ENCODE peak calls at places on chromosomes 7 and 10, in ten cellular contexts. M, K, U, J, I, W, B, V, G and Z are unnamed samples.

GRCh38 chr7:38660427-38661099 is 29.4 kb upstream of the AMPH start:
- DNase-seq in K (no peak), V (peak), B (peak), U (peak), M (peak), W (no peak), J (no peak), G (peak), I (no peak), Z (no peak)

GRCh38 chr10:71337219-71337625 is 18.2 kb downstream of the SLC29A3 start:
- DNase-seq in M (no peak), V (no peak), W (no peak), U (no peak), J (no peak), K (no peak), G (peak), B (no peak), I (no peak), Z (no peak)

GRCh38 chr10:24726626-24727025 is 2.9 kb upstream of the ARHGAP21 start:
- DNase-seq in J (no peak), M (no peak), B (no peak), W (no peak), G (no peak), U (no peak), V (no peak), I (no peak), K (no peak), Z (no peak)

GRCh38 chr7:158259141-158259540 is 328.5 kb downstream of the PTPRN2 start:
- DNase-seq in U (no peak), G (no peak), K (no peak), B (no peak), W (no peak), J (no peak), V (peak), M (no peak), I (no peak), Z (no peak)

GRCh38 chr7:108460964-108461363 is 4.7 kb upstream of the NRCAM start:
- DNase-seq in U (no peak), G (no peak), M (no peak), J (no peak), K (no peak), V (no peak), W (no peak), B (no peak), I (no peak), Z (no peak)

GRCh38 chr7:43785425-43785824 is 26.9 kb downstream of the BLVRA start:
- DNase-seq in V (no peak), J (no peak), B (no peak), G (peak), M (no peak), K (no peak), I (peak), W (no peak), U (no peak), Z (no peak)

GRCh38 chr10:82266438-82266837 is 391.4 kb downstream of the NRG3 start:
- DNase-seq in B (no peak), W (no peak), V (no peak), G (no peak), M (no peak), J (no peak), K (no peak), I (no peak), U (no peak), Z (no peak)

GRCh38 chr10:130491698-130492050 is 355.5 kb downstream of the GLRX3 start:
- DNase-seq in M (no peak), W (no peak), J (no peak), U (no peak), B (no peak), I (peak), G (no peak), V (no peak), K (no peak), Z (no peak)

GRCh38 chr7:32574626-32575025 is 79.3 kb downstream of the AVL9 start:
- DNase-seq in G (no peak), I (no peak), B (no peak), U (no peak), K (no peak), M (no peak), J (no peak), W (no peak), V (no peak), Z (no peak)

GRCh38 chr7:151405056-151405455 is 4.8 kb downstream of the WDR86 start:
- DNase-seq in V (peak), W (no peak), I (peak), B (no peak), U (no peak), K (no peak), G (no peak), M (no peak), J (no peak), Z (no peak)

GRCh38 chr7:151405588-151405987 is 4.2 kb downstream of the WDR86 start:
- DNase-seq in B (no peak), W (no peak), U (no peak), V (no peak), J (no peak), K (no peak), I (peak), M (no peak), G (no peak), Z (no peak)

GRCh38 chr7:151403764-151404163 is 6.1 kb downstream of the WDR86 start:
- DNase-seq in J (no peak), B (peak), M (no peak), G (no peak), I (no peak), V (peak), K (no peak), W (no peak), U (no peak), Z (no peak)

GRCh38 chr7:151406051-151406875 is 3.6 kb downstream of the WDR86 start:
- DNase-seq in B (no peak), G (no peak), U (no peak), W (no peak), K (no peak), M (peak), V (peak), J (no peak), I (peak), Z (no peak)

DNA sequence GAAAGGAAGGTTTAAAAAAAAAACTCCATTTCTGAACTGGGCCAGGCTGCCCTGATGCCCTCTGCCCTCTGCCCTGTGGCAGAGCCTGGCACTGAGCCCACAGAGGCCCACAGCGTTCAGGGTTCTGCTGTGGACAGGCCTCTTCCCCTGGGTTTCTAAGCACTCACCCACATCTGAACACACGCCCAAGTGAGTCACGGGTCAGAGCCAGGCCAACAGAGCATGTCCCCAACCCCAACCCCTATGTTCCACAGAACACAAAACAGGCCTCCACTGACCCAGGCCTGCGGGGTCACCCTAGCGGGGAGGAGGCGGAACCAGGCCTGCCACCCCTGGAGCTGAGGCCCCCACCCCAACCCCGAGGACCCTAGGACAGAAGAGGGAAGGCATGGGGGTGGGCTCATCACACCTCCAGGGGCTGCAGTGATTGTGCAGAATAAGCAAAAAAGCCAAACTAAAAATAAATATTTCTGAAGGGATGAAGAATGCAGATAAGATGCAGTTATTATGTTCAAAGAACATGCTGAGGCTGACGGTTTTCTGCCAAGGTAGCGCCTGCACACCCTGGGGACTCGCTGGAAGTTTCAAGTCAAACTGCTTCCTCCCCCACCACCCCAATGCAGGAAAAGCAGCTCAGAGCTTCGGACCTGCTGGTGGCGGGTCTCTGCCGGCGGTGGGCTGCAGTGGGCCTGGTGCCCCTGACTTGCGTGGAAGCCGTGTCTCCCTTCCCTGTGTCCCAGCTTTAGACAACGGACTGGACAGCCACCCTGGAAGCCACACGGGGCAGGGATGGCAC is 5.4 kb downstream of the WDR86 start:
- DNase-seq in W (no peak), V (peak), I (peak), U (no peak), K (no peak), G (peak), B (peak), J (no peak), M (peak), Z (no peak)
- TF ChIP-seq POLR2AphosphoS5 in W (no peak), V (peak), I (peak), U (no peak), K (no peak), G (no peak), B (peak), J (no peak), M (no peak), Z (no peak)

DNA sequence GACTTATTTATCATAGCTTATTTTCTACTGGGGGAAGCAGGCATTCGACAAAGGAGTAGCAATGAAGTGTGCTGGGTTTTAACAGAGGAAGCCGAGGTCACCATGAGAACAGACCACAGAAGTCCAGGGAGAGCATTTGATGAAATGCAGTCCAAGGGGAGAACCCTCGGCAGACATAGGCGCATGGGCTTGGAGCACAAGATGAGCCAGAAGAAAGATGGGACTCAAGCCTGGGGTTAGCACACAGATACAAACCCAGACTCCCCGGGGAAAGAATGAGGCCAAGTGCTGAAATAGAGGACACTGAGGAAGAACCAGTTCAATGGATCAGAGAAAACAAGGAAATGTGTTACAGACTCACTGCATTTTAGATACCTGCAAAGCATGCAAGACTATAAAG is 209.5 kb downstream of the FAM107B start:
- DNase-seq in W (no peak), I (no peak), U (no peak), J (no peak), K (no peak), G (no peak), B (no peak), V (no peak), M (no peak), Z (no peak)
- TF ChIP-seq POLR2A in W (no peak), I (no peak), U (no peak), J (no peak), K (no peak), G (no peak), B (no peak), V (no peak), M (no peak), Z (no peak)

GRCh38 chr7:39686261-39686924 is 63.0 kb downstream of the RALA start:
- DNase-seq in J (no peak), G (no peak), V (no peak), K (no peak), M (no peak), I (no peak), B (no peak), W (no peak), U (no peak), Z (no peak)
- TF ChIP-seq POLR2AphosphoS5 in J (no peak), G (no peak), V (no peak), K (no peak), M (no peak), I (no peak), B (no peak), W (no peak), U (no peak), Z (no peak)

GRCh38 chr10:96720422-96721206 is at the start of gene PIK3AP1:
- DNase-seq in B (no peak), J (peak), I (peak), K (peak), V (peak), W (no peak), M (peak), G (peak), U (no peak), Z (no peak)
- TF ChIP-seq POLR2A in B (peak), J (no peak), I (no peak), K (no peak), V (peak), W (no peak), M (peak), G (peak), U (peak), Z (no peak)

DNA sequence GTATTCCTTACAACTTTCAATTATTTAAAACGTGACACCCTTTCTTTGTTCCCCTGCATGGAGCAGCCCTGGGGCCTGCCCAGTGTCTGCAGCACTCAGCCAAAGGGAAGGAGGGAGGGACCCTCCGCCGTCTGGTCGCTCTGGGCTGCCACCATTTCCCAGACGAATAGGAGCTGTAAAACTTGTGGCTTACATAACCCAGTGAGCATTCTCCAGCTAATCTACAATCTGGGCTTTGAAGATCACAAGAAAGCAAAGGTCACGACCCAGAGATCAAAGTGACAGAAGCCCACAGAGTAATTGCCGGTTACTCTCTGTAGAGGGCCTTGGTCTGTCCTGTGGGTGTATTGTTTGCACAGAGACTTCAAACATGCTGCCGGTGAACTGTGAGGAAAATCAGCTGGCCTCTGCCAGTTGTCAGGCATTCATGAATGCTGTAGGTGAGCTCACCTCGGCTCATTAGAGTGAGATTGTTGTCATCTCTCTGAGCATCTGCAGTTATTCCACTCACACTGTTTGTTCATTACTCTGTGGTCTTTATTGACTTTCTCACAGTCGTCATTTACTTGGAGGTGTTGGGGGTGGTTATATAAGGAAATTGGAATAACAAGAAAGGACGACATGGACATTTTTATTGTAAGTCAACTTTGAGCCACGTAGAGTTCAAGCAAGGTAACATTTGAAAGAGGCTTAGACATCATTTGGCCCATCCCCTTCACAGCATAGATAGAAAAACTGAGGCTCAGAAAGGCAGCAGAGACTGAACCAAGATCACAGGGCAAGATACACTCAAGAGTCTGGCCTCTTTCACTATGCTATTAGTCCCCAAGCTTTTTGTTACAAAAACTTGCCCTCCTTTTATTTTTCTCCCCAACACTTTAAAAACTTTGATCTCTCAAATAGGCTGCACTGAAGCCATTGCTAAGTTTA is 619.8 kb downstream of the LRMDA start:
- DNase-seq in M (no peak), K (no peak), V (no peak), B (peak), I (no peak), J (no peak), U (peak), G (no peak), W (no peak), Z (no peak)
- TF ChIP-seq POLR2AphosphoS5 in M (no peak), K (no peak), V (no peak), B (no peak), I (no peak), J (no peak), U (no peak), G (no peak), W (no peak), Z (no peak)

GRCh38 chr7:67302113-67303039 is 305.7 kb downstream of the TYW1 start:
- DNase-seq in J (peak), G (peak), V (peak), U (peak), B (peak), W (peak), K (peak), M (peak), I (peak), Z (peak)
- TF ChIP-seq POLR2A in J (no peak), G (peak), V (peak), U (peak), B (peak), W (no peak), K (peak), M (peak), I (peak), Z (no peak)

GRCh38 chr7:30282735-30283134 is 1.7 kb upstream of the ZNRF2 start:
- DNase-seq in B (no peak), I (no peak), M (no peak), W (no peak), K (no peak), U (no peak), V (no peak), J (no peak), G (no peak), Z (no peak)

GRCh38 chr7:30285067-30285530 is 702 bp downstream of the ZNRF2 start:
- DNase-seq in W (no peak), B (no peak), G (peak), M (no peak), V (peak), I (peak), K (no peak), U (no peak), J (peak), Z (no peak)

GRCh38 chr7:30285531-30286284 is 1.3 kb downstream of the ZNRF2 start:
- DNase-seq in I (no peak), V (peak), B (no peak), G (peak), W (no peak), M (no peak), K (no peak), U (peak), J (peak), Z (no peak)

GRCh38 chr7:30286749-30287148 is 2.4 kb downstream of the ZNRF2 start:
- DNase-seq in K (no peak), G (no peak), U (no peak), B (no peak), M (no peak), I (no peak), J (no peak), V (no peak), W (no peak), Z (no peak)

GRCh38 chr7:30284298-30285066 is at the start of gene ZNRF2:
- DNase-seq in B (peak), G (peak), U (peak), I (peak), W (peak), V (peak), M (peak), K (peak), J (peak), Z (peak)
- TF ChIP-seq POLR2AphosphoS5 in B (peak), G (peak), U (no peak), I (peak), W (peak), V (peak), M (peak), K (peak), J (peak), Z (peak)

GRCh38 chr7:98204670-98205069 is 6.6 kb upstream of the BHLHA15 start:
- DNase-seq in G (no peak), K (no peak), W (peak), M (no peak), I (no peak), J (no peak), V (peak), U (no peak), B (no peak), Z (no peak)

GRCh38 chr7:98202367-98203195 is 8.7 kb upstream of the BHLHA15 start:
- DNase-seq in K (no peak), B (no peak), I (no peak), M (peak), U (no peak), G (peak), J (no peak), W (peak), V (peak), Z (no peak)

GRCh38 chr7:98203964-98204605 is 7.2 kb upstream of the BHLHA15 start:
- DNase-seq in U (no peak), J (no peak), B (no peak), K (no peak), V (no peak), G (no peak), W (peak), I (no peak), M (no peak), Z (no peak)

GRCh38 chr7:98205162-98205845 is 5.9 kb upstream of the BHLHA15 start:
- DNase-seq in I (no peak), J (no peak), G (no peak), U (no peak), W (peak), K (no peak), V (peak), M (no peak), B (no peak), Z (no peak)

GRCh38 chr7:98203261-98203963 is 7.8 kb upstream of the BHLHA15 start:
- DNase-seq in G (no peak), U (no peak), V (peak), B (no peak), M (no peak), J (no peak), I (no peak), W (peak), K (no peak), Z (no peak)
- TF ChIP-seq POLR2A in G (no peak), U (no peak), V (no peak), B (no peak), M (no peak), J (no peak), I (no peak), W (no peak), K (no peak), Z (no peak)

DNA sequence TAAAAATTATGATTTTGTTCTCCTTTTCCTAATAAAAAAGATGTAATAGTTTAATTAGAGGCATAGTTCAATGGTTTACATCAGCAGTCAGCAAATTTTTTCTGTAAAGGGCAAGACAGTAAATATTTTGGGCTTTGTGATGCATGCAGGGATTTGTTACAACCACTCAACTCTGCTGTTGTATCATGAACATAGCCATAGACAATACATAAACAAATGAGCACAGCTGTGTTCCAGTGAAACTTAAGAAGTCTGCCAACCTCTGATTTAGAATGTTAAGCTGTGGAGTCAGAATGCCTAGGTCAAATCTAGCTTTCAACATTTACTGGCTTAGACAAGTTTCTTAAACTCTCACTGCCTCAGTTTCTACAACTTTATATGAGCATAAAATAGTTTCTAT is 31.6 kb downstream of the ASZ1 start:
- DNase-seq in I (no peak), U (no peak), G (no peak), B (no peak), K (no peak), J (no peak), V (no peak), W (no peak), M (no peak), Z (no peak)
- TF ChIP-seq POLR2AphosphoS5 in I (no peak), U (no peak), G (no peak), B (no peak), K (no peak), J (no peak), V (no peak), W (no peak), M (no peak), Z (no peak)